ENCODE peak calls at places on chromosomes 13 and 19, in five cellular contexts. P is CD4-positive, alpha-beta T cell; L is stimulated activated CD4-positive, alpha-beta T cell treated with anti-CD3 and anti-CD28 coated beads, TNF-alpha, amount 100 ng/mL, for 1 hour; K is fibroblast of pulmonary artery; Z is cerebellar nuclear complex. U is an unnamed sample.
A peak's percentile ranks its signal among the peaks of the same experiment; 100 is the strongest.

GRCh38 chr19:42116308-42117075 is 15.8 kb downstream of the POU2F2 start:
- DNase-seq in P (no peak), L (no peak), K (no peak), Z (no peak), U (no peak)

GRCh38 chr13:30112602-30113435 is 194.5 kb downstream of the KATNAL1 start:
- DNase-seq in P (peak; percentile 78), L (peak; percentile 31), K (peak; percentile 93), Z (peak; percentile 56), U (peak; percentile 86)

GRCh38 chr13:22940736-22941135 is 240.0 kb upstream of the SGCG start:
- DNase-seq in P (no peak), L (no peak), K (no peak), Z (no peak), U (no peak)

GRCh38 chr19:55383789-55384575 is at the start of gene TMEM238:
- DNase-seq in P (peak; percentile 38), L (no peak), K (peak; percentile 73), Z (no peak), U (peak; percentile 64)

GRCh38 chr13:37598572-37598971 is at the start of gene POSTN:
- DNase-seq in P (no peak), L (no peak), K (peak; percentile 87), Z (no peak), U (no peak)

GRCh38 chr13:41179593-41180250 is 14.6 kb downstream of the KBTBD7 start:
- DNase-seq in P (no peak), L (no peak), K (peak; percentile 36), Z (no peak), U (no peak)

GRCh38 chr19:35223084-35223790 is 5.3 kb downstream of the FAM187B start:
- DNase-seq in P (no peak), L (no peak), K (no peak), Z (no peak), U (no peak)

GRCh38 chr19:50644315-50644915 is 4.7 kb upstream of the SYT3 start:
- DNase-seq in P (no peak), L (no peak), K (no peak), Z (no peak), U (no peak)

GRCh38 chr13:112976526-112976925 is 7.5 kb downstream of the MCF2L start:
- DNase-seq in P (no peak), L (no peak), K (no peak), Z (no peak), U (no peak)

GRCh38 chr19:49161987-49162386 is 4.4 kb downstream of the TRPM4 start:
- DNase-seq in P (no peak), L (no peak), K (no peak), Z (no peak), U (no peak)

GRCh38 chr13:113601166-113602070 is 16.9 kb downstream of the TFDP1 start:
- DNase-seq in P (no peak), L (no peak), K (no peak), Z (no peak), U (no peak)

GRCh38 chr19:33177417-33177976 is 16.6 kb upstream of the LRP3 start:
- DNase-seq in P (peak; percentile 76), L (peak; percentile 55), K (no peak), Z (no peak), U (no peak)

GRCh38 chr13:33676700-33677048 is 141.3 kb upstream of the RFC3 start:
- DNase-seq in P (no peak), L (no peak), K (peak; percentile 67), Z (no peak), U (no peak)

GRCh38 chr19:29285187-29285687 is 72.3 kb upstream of the UQCRFS1 start:
- DNase-seq in P (no peak), L (no peak), K (no peak), Z (no peak), U (no peak)

GRCh38 chr19:37778613-37779138 is 710 bp downstream of the ZNF573 start:
- DNase-seq in P (no peak), L (no peak), K (peak; percentile 39), Z (no peak), U (no peak)

GRCh38 chr19:10009714-10010224 is 535 bp downstream of the COL5A3 start:
- DNase-seq in P (no peak), L (no peak), K (peak; percentile 14), Z (no peak), U (no peak)

GRCh38 chr19:8445488-8446001 is 770 bp downstream of the HNRNPM start:
- DNase-seq in P (peak; percentile 7), L (no peak), K (peak; percentile 28), Z (no peak), U (no peak)

GRCh38 chr19:40776966-40777794 is 867 bp upstream of the RAB4B start:
- DNase-seq in P (peak; percentile 85), L (peak; percentile 72), K (peak; percentile 94), Z (peak; percentile 84), U (peak; percentile 97)

GRCh38 chr13:101205408-101205807 is 210.9 kb downstream of the NALCN start:
- DNase-seq in P (no peak), L (no peak), K (no peak), Z (no peak), U (no peak)

GRCh38 chr13:99045396-99045795 is 67.5 kb upstream of the DOCK9 start:
- DNase-seq in P (no peak), L (no peak), K (no peak), Z (no peak), U (no peak)

GRCh38 chr19:42246143-42246868 is 3.9 kb upstream of the GSK3A start:
- DNase-seq in P (no peak), L (no peak), K (peak; percentile 80), Z (no peak), U (peak; percentile 76)

GRCh38 chr13:65677906-65678305 is 1552.2 kb downstream of the PCDH9 start:
- DNase-seq in P (no peak), L (no peak), K (peak; percentile 18), Z (no peak), U (peak; percentile 27)

GRCh38 chr13:107373551-107373950 is 805.6 kb upstream of the ARGLU1 start:
- DNase-seq in P (no peak), L (no peak), K (peak; percentile 77), Z (no peak), U (peak; percentile 22)

GRCh38 chr13:26872444-26873173 is 112.0 kb upstream of the GPR12 start:
- DNase-seq in P (peak; percentile 25), L (no peak), K (peak; percentile 42), Z (no peak), U (peak; percentile 83)

GRCh38 chr13:32846020-32846451 is 170.2 kb upstream of the KL start:
- DNase-seq in P (no peak), L (no peak), K (no peak), Z (no peak), U (no peak)

GRCh38 chr13:97275265-97275664 is 53.1 kb downstream of the MBNL2 start:
- DNase-seq in P (no peak), L (no peak), K (peak; percentile 91), Z (no peak), U (no peak)

GRCh38 chr19:940591-941291 is 14.9 kb downstream of the ARID3A start:
- DNase-seq in P (peak; percentile 66), L (peak; percentile 57), K (no peak), Z (no peak), U (no peak)

GRCh38 chr13:111528513-111528912 is 208.1 kb downstream of the TEX29 start:
- DNase-seq in P (no peak), L (no peak), K (no peak), Z (no peak), U (no peak)

GRCh38 chr19:41785653-41786052 is 10.7 kb upstream of the CEACAM3 start:
- DNase-seq in P (peak; percentile 52), L (peak; percentile 22), K (peak; percentile 78), Z (no peak), U (peak; percentile 72)

GRCh38 chr13:27007166-27007565 is 164.4 kb downstream of the USP12 start:
- DNase-seq in P (no peak), L (no peak), K (no peak), Z (no peak), U (no peak)

GRCh38 chr13:103012611-103013010 is 53.6 kb downstream of the SLC10A2 start:
- DNase-seq in P (no peak), L (no peak), K (no peak), Z (no peak), U (no peak)